ENCODE peak calls at places on chromosomes 1 and 21, in seven cellular contexts. Q is ELR; E is HuH-7; C is activated gamma-delta T cell treated with Interleukin-2 at 50 U/mL for 16 hours; P is activated naive CD4-positive, alpha-beta T cell treated with anti-CD3 and anti-CD28 coated beads, Interleukin-2, amount 50 U/mL, for 72 hours; H is GM23338; B is right atrium auricular region. K is an unnamed sample.

GRCh38 chr1:3312310-3312734 is 142.1 kb upstream of the ARHGEF16 start:
- DNase-seq in Q (no peak), E (no peak), C (no peak), P (no peak), H (no peak), B (peak), K (no peak)

GRCh38 chr1:222096883-222097282 is 355.0 kb upstream of the DUSP10 start:
- DNase-seq in Q (no peak), E (no peak), C (no peak), P (no peak), H (no peak), B (no peak), K (no peak)

GRCh38 chr21:37907076-37907475 is 9.2 kb downstream of the KCNJ6 start:
- DNase-seq in Q (peak), E (no peak), C (no peak), P (no peak), H (no peak), B (no peak), K (no peak)

GRCh38 chr1:180610556-180611015 is 21.2 kb upstream of the XPR1 start:
- DNase-seq in Q (no peak), E (no peak), C (no peak), P (no peak), H (peak), B (no peak), K (no peak)

GRCh38 chr1:113276507-113276906 is 113.8 kb upstream of the MAGI3 start:
- DNase-seq in Q (no peak), E (no peak), C (no peak), P (no peak), H (no peak), B (no peak), K (no peak)

GRCh38 chr1:153190373-153190772 is 12.9 kb upstream of the LELP1 start:
- DNase-seq in Q (peak), E (no peak), C (no peak), P (no peak), H (peak), B (no peak), K (peak)

GRCh38 chr21:35149698-35150097 is 100.6 kb upstream of the RUNX1 start:
- DNase-seq in Q (peak), E (no peak), C (no peak), P (no peak), H (no peak), B (no peak), K (no peak)

GRCh38 chr1:27448982-27449381 is 41.0 kb downstream of the WASF2 start:
- DNase-seq in Q (peak), E (no peak), C (no peak), P (no peak), H (no peak), B (no peak), K (no peak)

GRCh38 chr1:155981266-155982088 is 3.1 kb upstream of the ARHGEF2 start:
- DNase-seq in Q (peak), E (peak), C (no peak), P (no peak), H (no peak), B (peak), K (peak)

GRCh38 chr1:200153277-200154055 is 126.0 kb downstream of the NR5A2 start:
- DNase-seq in Q (no peak), E (no peak), C (peak), P (peak), H (no peak), B (no peak), K (no peak)

GRCh38 chr1:158037876-158038359 is 44.5 kb downstream of the KIRREL1 start:
- DNase-seq in Q (peak), E (no peak), C (no peak), P (no peak), H (no peak), B (no peak), K (peak)

GRCh38 chr1:80531182-80531581 is 1269.6 kb upstream of the ADGRL2 start:
- DNase-seq in Q (no peak), E (no peak), C (no peak), P (no peak), H (no peak), B (no peak), K (no peak)

GRCh38 chr1:43309626-43310025 is 8.8 kb downstream of the TIE1 start:
- DNase-seq in Q (peak), E (no peak), C (no peak), P (no peak), H (no peak), B (no peak), K (no peak)

GRCh38 chr1:33030575-33030974 is 6.1 kb downstream of the AK2 start:
- DNase-seq in Q (no peak), E (no peak), C (no peak), P (no peak), H (no peak), B (no peak), K (no peak)

GRCh38 chr1:164774819-164775654 is 216.1 kb downstream of the PBX1 start:
- DNase-seq in Q (no peak), E (peak), C (no peak), P (no peak), H (no peak), B (no peak), K (no peak)

GRCh38 chr1:83815348-83815747 is 183.6 kb downstream of the TTLL7 start:
- DNase-seq in Q (peak), E (no peak), C (no peak), P (no peak), H (no peak), B (no peak), K (no peak)

GRCh38 chr1:93349231-93350135 is 3.8 kb downstream of the DR1 start:
- DNase-seq in Q (peak), E (no peak), C (no peak), P (no peak), H (no peak), B (no peak), K (peak)

GRCh38 chr1:79290927-79291474 is 284.5 kb upstream of the ADGRL4 start:
- DNase-seq in Q (no peak), E (no peak), C (no peak), P (no peak), H (no peak), B (no peak), K (no peak)

GRCh38 chr21:45805321-45805720 is 161.8 kb downstream of the PCBP3 start:
- DNase-seq in Q (no peak), E (no peak), C (no peak), P (no peak), H (no peak), B (no peak), K (no peak)

GRCh38 chr1:242056988-242057744 is 58.3 kb upstream of the MAP1LC3C start:
- DNase-seq in Q (no peak), E (no peak), C (no peak), P (no peak), H (no peak), B (no peak), K (no peak)

GRCh38 chr21:42303443-42303842 is 11.8 kb downstream of the TFF3 start:
- DNase-seq in Q (no peak), E (no peak), C (no peak), P (no peak), H (no peak), B (no peak), K (no peak)

GRCh38 chr1:175222296-175222938 is 29.8 kb upstream of the KIAA0040 start:
- DNase-seq in Q (no peak), E (no peak), C (no peak), P (no peak), H (no peak), B (no peak), K (no peak)

GRCh38 chr1:223177681-223178080 is 34.6 kb upstream of the TLR5 start:
- DNase-seq in Q (no peak), E (peak), C (no peak), P (no peak), H (no peak), B (peak), K (no peak)

GRCh38 chr1:147567594-147568381 is 26.5 kb downstream of the BCL9 start:
- DNase-seq in Q (no peak), E (no peak), C (no peak), P (no peak), H (peak), B (no peak), K (no peak)

GRCh38 chr21:44878053-44878982 is 4.8 kb upstream of the PTTG1IP start:
- DNase-seq in Q (no peak), E (no peak), C (no peak), P (no peak), H (no peak), B (no peak), K (no peak)

GRCh38 chr1:87213126-87213496 is 115.6 kb upstream of the LMO4 start:
- DNase-seq in Q (no peak), E (no peak), C (no peak), P (no peak), H (no peak), B (no peak), K (no peak)

GRCh38 chr1:58727363-58727762 is 27.5 kb upstream of the MYSM1 start:
- DNase-seq in Q (peak), E (no peak), C (no peak), P (no peak), H (no peak), B (no peak), K (peak)

GRCh38 chr21:32442566-32443318 is 30.2 kb downstream of the EVA1C start:
- DNase-seq in Q (peak), E (no peak), C (no peak), P (no peak), H (no peak), B (no peak), K (no peak)

GRCh38 chr1:199170711-199171110 is 531.9 kb downstream of the PTPRC start:
- DNase-seq in Q (peak), E (no peak), C (no peak), P (no peak), H (no peak), B (no peak), K (no peak)

K was measured in ACHN.